ENCODE peak calls at places on chromosome 16, in five cellular contexts. X is GM23248, Z is stomach, J is cardiac muscle cell, O is PC-3. C is an unnamed sample.

GRCh38 chr16:77499373-77500285 is 64.8 kb upstream of the ADAMTS18 start:
- DNase-seq in O (peak), J (no peak), Z (no peak), X (peak), C (peak)

GRCh38 chr16:69327585-69328310 is 2.6 kb downstream of the PDF start:
- DNase-seq in X (no peak), O (no peak), J (no peak), Z (no peak), C (no peak)

GRCh38 chr16:54722210-54722676 is 208.4 kb upstream of the IRX5 start:
- DNase-seq in O (no peak), X (no peak), Z (no peak), J (no peak), C (no peak)

GRCh38 chr16:11597268-11597690 is 10.6 kb upstream of the LITAF start:
- DNase-seq in X (peak), O (peak), J (no peak), Z (no peak), C (no peak)

GRCh38 chr16:53775106-53775820 is 71.3 kb downstream of the FTO start:
- DNase-seq in X (no peak), Z (no peak), O (no peak), J (no peak), C (no peak)

GRCh38 chr16:47463771-47464624 is 2.9 kb downstream of the PHKB start:
- DNase-seq in Z (no peak), J (no peak), O (no peak), X (no peak), C (no peak)

GRCh38 chr16:6573577-6573976 is 759.1 kb upstream of the RBFOX1 start:
- DNase-seq in O (no peak), X (no peak), Z (no peak), J (peak), C (peak)

GRCh38 chr16:67961551-67961957 is 6.9 kb downstream of the SLC12A4 start:
- DNase-seq in X (no peak), O (peak), J (no peak), Z (peak), C (no peak)

GRCh38 chr16:64738321-64738960 is 383.4 kb downstream of the CDH11 start:
- DNase-seq in J (no peak), O (no peak), Z (no peak), X (peak), C (no peak)

GRCh38 chr16:9268446-9268845 is 177.0 kb downstream of the HAPSTR1 start:
- DNase-seq in J (no peak), Z (no peak), O (no peak), X (no peak), C (no peak)

GRCh38 chr16:29714972-29715371 is 30.8 kb downstream of the C16orf54 start:
- DNase-seq in J (no peak), Z (no peak), X (no peak), O (no peak), C (no peak)

GRCh38 chr16:84295203-84295850 is 649 bp downstream of the WFDC1 start:
- DNase-seq in Z (no peak), O (no peak), X (peak), J (no peak), C (no peak)

GRCh38 chr16:84288902-84289301 is 5.8 kb upstream of the WFDC1 start:
- DNase-seq in J (no peak), O (no peak), X (no peak), Z (no peak), C (no peak)

GRCh38 chr16:84294196-84295142 is at the start of gene WFDC1:
- DNase-seq in Z (no peak), O (no peak), J (peak), X (peak), C (peak)

GRCh38 chr16:84293406-84293805 is 1.3 kb upstream of the WFDC1 start:
- DNase-seq in J (no peak), X (no peak), O (no peak), Z (no peak), C (no peak)

DNA sequence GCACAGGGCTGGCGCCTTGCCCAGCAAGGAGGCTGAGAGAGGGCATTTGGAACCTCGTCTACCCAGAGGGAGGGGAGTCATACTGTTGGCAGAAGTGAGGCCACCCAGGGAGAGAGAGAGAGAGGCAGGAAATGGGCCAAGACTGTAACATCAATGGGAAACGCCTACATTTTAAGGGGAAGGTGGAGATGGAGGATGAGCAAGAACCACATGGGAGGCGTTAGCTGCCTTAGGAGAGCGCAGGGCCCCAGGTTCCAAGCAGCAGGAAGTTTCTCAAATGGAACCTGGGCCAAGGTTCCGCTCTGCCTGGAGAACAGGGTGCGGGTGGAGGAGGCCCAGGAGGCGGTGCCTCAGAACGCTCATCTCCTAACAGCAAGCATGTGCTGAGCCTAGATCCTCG is 2.6 kb upstream of the WFDC1 start:
- DNase-seq in Z (no peak), O (no peak), X (peak), J (no peak), C (no peak)
- H3K27ac ChIP-seq in Z (peak), O (no peak), X (no peak), J (no peak), C (no peak)

DNA sequence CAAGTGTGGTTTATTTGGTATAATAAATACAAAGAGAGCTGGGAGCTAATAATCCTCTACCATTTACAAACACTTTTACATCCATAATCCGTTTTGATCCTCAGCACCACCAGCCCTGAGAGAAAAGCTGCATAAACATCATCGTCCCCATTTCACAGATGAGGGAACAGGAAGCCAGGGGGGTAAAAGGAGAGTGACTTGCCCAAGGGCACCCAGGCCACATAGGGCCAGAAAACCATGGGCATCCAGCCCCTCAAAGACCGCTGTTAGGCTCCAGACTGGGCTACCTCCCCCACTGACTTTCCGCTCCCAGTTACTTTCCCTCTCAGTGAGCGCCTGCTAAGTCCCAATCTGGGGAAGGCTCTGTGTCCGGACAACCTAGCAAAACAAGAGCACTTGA is 6.7 kb downstream of the STX1B start:
- DNase-seq in X (no peak), J (no peak), O (no peak), Z (no peak), C (no peak)
- H3K27ac ChIP-seq in X (no peak), J (no peak), O (no peak), Z (no peak), C (no peak)

DNA sequence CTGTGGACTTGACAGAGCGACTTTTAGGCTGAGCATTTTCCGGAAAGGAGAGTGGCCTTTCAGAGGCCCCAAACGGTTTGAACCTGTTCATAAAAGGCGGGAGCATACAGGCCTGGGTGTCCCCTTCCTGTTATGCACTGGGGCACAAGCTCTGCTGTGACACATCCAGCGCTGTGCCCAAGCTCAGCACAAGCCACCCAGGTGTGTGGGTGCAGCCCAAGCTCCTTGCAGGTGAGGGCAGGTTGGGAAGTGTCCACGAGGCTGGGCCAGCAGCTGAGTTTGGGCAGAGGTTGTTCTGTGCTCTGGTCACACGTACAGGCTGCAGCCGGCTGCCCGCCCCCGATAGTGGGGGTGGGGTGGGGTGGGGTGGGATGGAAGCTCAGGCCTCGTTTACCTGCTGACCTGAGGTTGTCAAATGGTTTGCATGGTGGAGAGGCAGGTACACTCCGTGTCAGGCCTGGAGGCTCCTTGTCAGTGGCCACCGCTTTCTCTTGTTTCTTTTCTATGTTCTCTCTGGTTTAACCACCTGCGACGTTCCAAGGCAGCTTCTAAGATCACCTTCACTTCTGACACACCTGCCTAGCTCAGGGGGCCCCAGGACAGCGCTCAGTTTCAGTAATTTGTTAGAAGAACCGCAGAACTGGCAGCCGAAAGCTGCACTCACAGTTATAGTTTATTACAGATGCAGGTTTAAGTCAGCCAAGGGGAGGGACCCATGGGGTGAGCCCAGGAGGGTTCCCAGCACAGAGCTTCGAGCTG is 194.7 kb upstream of the CIBAR2 start:
- DNase-seq in X (no peak), J (no peak), Z (no peak), O (no peak), C (no peak)
- H3K27ac ChIP-seq in X (peak), J (peak), Z (peak), O (no peak), C (peak)

DNA sequence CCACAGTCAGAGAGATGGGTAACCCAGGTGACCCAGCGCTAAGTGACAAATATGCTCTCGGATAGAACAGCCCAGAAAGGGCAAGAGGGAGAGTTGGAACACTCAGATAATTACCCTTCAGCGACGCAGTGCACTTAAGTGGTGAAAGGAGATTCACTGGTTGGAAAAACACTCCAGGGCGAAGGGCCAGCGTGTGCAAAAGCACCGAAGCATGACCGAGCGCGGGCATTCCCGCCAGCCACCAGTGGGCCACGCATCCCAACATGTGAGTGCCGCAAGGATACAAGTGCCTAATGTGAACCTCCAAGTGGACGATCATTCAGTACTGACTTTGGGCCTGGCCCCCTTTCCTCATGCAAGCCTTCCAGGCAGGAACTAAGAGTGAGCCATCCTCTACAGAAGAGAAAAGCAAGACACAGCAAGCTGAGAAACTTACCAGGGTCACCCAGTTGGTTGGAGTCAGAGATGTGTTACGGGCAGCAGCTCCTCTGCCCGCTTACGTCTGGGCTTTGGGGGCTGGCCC is 258.4 kb downstream of the C16orf95 start:
- DNase-seq in Z (no peak), X (no peak), O (no peak), J (no peak), C (no peak)
- H3K27ac ChIP-seq in Z (no peak), X (no peak), O (no peak), J (no peak), C (no peak)

DNA sequence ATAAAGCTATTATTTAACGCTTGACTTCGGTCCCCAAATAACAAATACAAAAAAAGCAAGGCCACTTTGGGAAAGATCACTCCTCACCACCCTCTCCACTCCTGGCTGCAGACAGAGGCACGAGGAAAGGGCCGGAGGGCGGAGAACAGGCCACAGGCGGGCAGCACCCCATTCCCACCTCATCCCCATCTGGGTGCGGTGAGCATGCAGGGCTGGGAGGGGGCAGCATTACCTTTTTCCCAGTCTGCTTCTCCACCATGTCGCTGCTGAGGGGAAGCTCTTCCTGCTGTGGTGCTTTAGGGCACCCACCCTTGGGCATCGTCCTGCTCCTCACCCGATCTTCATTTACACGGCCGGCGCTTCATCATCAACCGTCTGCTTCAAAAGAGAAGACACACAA is 99.2 kb downstream of the ZNF778 start:
- DNase-seq in X (no peak), J (no peak), Z (no peak), O (no peak), C (peak)
- H3K27ac ChIP-seq in X (peak), J (no peak), Z (peak), O (peak), C (peak)

GRCh38 chr16:28167221-28167620 is 44.5 kb downstream of the XPO6 start:
- DNase-seq in O (no peak), Z (no peak), J (no peak), X (no peak), C (no peak)

GRCh38 chr16:28165549-28166046 is 46.2 kb downstream of the XPO6 start:
- DNase-seq in Z (no peak), X (no peak), J (no peak), O (no peak), C (no peak)

GRCh38 chr16:28166394-28167208 is 45.2 kb downstream of the XPO6 start:
- DNase-seq in X (peak), J (no peak), O (peak), Z (no peak), C (no peak)

GRCh38 chr16:28168991-28169554 is 42.7 kb downstream of the XPO6 start:
- DNase-seq in X (no peak), J (no peak), Z (no peak), O (no peak), C (no peak)

DNA sequence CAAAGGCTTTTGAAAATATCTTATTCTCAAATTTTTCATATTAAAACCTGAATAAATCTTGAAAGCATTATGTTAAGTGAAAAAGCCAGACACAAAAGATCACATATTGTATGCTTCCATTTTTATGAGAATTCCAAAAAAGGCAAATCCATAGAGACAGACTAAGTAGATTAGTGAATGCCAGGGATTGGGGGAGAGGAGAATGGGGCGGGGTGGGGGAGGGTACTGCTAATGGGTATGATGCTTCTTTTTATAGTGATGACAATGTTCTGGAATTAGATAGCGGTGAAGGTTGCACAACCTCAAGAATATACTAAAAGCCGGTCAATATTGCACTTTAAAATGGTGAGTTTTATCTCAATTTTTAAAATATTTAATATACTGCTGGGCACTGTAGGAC is 44.0 kb downstream of the XPO6 start:
- DNase-seq in O (no peak), X (no peak), Z (no peak), J (no peak), C (no peak)
- H3K27ac ChIP-seq in O (peak), X (no peak), Z (no peak), J (no peak), C (no peak)

GRCh38 chr16:979859-980594 is 1.5 kb upstream of the SOX8 start:
- DNase-seq in O (no peak), X (no peak), Z (no peak), J (peak), C (no peak)
- H3K27ac ChIP-seq in O (no peak), X (no peak), Z (no peak), J (no peak), C (peak)

DNA sequence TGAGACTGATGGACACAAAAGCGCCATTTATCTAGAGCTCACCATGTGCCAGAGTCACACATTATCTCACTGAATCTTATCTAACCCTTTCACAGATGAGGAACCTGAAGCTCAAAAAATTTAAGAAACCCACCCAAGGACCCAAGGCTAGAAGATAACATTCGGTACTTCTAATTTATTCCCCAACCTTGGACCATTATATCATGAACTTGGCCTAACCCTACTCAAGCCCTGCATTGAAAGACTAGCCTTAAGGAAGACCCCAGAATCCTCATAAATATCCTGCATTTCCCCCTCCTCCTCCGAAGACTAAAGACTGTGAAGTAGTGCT is 548 bp upstream of the DYNC1LI2 start:
- DNase-seq in Z (no peak), O (no peak), X (no peak), J (no peak), C (no peak)
- H3K27ac ChIP-seq in Z (peak), O (no peak), X (peak), J (no peak), C (peak)

DNA sequence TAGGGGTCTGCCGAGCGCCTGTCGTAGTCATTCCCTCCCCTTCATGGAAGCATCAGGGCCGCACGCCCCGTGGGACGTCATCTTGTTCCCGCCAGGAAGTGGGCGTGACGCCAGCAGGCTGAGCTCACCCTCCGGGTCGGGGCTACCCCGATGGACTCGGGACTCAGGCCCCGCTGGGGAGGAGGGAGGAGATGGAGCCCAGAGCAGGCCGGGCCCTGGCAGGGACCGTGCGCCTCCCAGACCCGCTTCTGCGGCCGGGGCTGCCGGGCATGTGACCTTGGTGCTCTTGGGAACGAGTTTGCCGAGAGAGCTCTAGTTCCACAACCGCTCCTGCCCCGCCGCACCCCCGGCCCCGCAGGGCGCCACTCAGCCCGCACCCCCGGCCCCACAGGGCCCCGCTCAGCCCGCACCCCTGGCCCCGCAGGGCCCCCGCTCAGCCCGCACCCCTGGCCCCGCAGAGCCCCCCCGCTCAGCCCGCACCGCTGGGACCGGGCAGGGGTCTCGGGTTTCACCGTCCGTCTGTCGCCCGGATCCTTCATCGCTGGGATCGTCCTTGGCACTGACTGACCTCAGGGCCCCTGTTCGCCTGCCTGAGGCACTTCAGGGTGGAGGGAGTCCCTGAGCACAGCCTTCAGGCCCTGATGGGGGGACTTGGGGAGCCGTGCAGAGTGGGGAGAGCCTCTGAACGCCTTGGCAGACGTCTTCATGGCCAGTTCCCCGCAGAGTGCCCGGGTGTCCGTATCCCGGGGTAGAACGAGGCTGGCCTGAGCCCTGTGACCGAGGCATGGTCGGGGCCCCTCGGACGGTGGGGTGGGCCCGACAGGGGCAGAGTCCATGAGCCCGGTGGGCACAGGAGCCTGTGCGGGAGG is 5.8 kb downstream of the CACNA1H start:
- DNase-seq in J (no peak), X (peak), Z (no peak), O (no peak), C (peak)
- H3K27ac ChIP-seq in J (peak), X (no peak), Z (peak), O (no peak), C (peak)

C was measured in left ventricle myocardium inferior.